ENCODE peak calls at places on chromosomes 12 and 14, in six cellular contexts. M, X, C, O, Y and J are unnamed samples.

GRCh38 chr14:38948171-38948570 is 154.9 kb downstream of the SEC23A start:
- DNase-seq in Y (peak), O (peak), M (peak), C (no peak), X (no peak), J (no peak)

GRCh38 chr12:106586535-106586802 is 3.7 kb downstream of the RFX4 start:
- DNase-seq in X (no peak), Y (no peak), M (no peak), O (no peak), C (no peak), J (no peak)

GRCh38 chr12:42588981-42589464 is 523 bp downstream of the PRICKLE1 start:
- DNase-seq in X (peak), Y (no peak), C (no peak), O (peak), M (peak), J (peak)

GRCh38 chr12:46494424-46494823 is 121.9 kb upstream of the SLC38A2 start:
- DNase-seq in X (no peak), M (peak), C (no peak), Y (no peak), O (peak), J (peak)

GRCh38 chr14:85528080-85528881 is 1.7 kb upstream of the FLRT2 start:
- DNase-seq in O (peak), Y (peak), X (no peak), C (peak), M (peak), J (peak)

GRCh38 chr14:68979021-68979721 is at the start of gene ACTN1:
- DNase-seq in X (peak), M (peak), C (peak), Y (peak), O (peak), J (peak)

GRCh38 chr14:69284170-69284569 is 24.2 kb downstream of the GALNT16 start:
- DNase-seq in Y (no peak), O (no peak), C (no peak), X (no peak), M (no peak), J (no peak)

GRCh38 chr12:28936221-28936620 is 212.9 kb upstream of the FAR2 start:
- DNase-seq in Y (peak), C (no peak), X (no peak), M (no peak), O (no peak), J (no peak)

GRCh38 chr12:55816876-55817351 is 610 bp downstream of the SARNP start:
- DNase-seq in Y (no peak), M (peak), X (no peak), C (no peak), O (peak), J (peak)

GRCh38 chr12:19912996-19913395 is 455.3 kb upstream of the PDE3A start:
- DNase-seq in X (no peak), Y (no peak), O (no peak), C (peak), M (no peak), J (no peak)

GRCh38 chr12:50390284-50390683 is 6.1 kb downstream of the FAM186A start:
- DNase-seq in O (peak), Y (no peak), M (peak), X (no peak), C (no peak), J (peak)

GRCh38 chr14:42428996-42429395 is 822.3 kb downstream of the LRFN5 start:
- DNase-seq in O (no peak), Y (no peak), M (no peak), C (no peak), X (no peak), J (no peak)

GRCh38 chr14:23099212-23099861 is 4.0 kb downstream of the C14orf119 start:
- DNase-seq in M (no peak), Y (no peak), C (no peak), O (no peak), X (no peak), J (no peak)

GRCh38 chr14:68634874-68635601 is 157.8 kb downstream of the ZFP36L1 start:
- DNase-seq in X (no peak), M (no peak), O (no peak), Y (no peak), C (no peak), J (no peak)

GRCh38 chr14:51056431-51056830 is 38.5 kb downstream of the TRIM9 start:
- DNase-seq in Y (no peak), O (no peak), M (no peak), C (no peak), X (no peak), J (no peak)

GRCh38 chr14:59221558-59221957 is 33.1 kb downstream of the DAAM1 start:
- DNase-seq in X (no peak), Y (no peak), O (no peak), M (peak), C (no peak), J (no peak)

GRCh38 chr12:52380271-52380694 is 5.2 kb downstream of the KRT84 start:
- DNase-seq in C (peak), O (peak), X (no peak), M (peak), Y (peak), J (peak)

GRCh38 chr12:89529738-89530137 is 3.9 kb upstream of the POC1B start:
- DNase-seq in M (peak), C (peak), X (peak), O (peak), Y (peak), J (peak)

GRCh38 chr12:122422769-122423257 is 344 bp upstream of the CLIP1 start:
- DNase-seq in X (peak), M (peak), Y (no peak), C (peak), O (peak), J (peak)

GRCh38 chr14:37585971-37586759 is 8.9 kb downstream of the FOXA1 start:
- DNase-seq in C (peak), Y (no peak), M (no peak), X (no peak), O (no peak), J (no peak)

GRCh38 chr14:46820291-46820690 is 168.7 kb upstream of the RPL10L start:
- DNase-seq in X (no peak), O (no peak), C (no peak), M (no peak), Y (no peak), J (no peak)

GRCh38 chr12:131372706-131373195 is 338.1 kb upstream of the SFSWAP start:
- DNase-seq in Y (no peak), M (no peak), X (no peak), C (no peak), O (no peak), J (no peak)

GRCh38 chr12:89259831-89260230 is 92.5 kb downstream of the DUSP6 start:
- DNase-seq in X (no peak), O (no peak), Y (no peak), C (no peak), M (peak), J (no peak)

GRCh38 chr12:113990548-113991223 is 24.6 kb upstream of the RBM19 start:
- DNase-seq in X (peak), M (no peak), C (peak), O (no peak), Y (peak), J (no peak)

GRCh38 chr14:22835505-22835904 is 880 bp upstream of the MMP14 start:
- DNase-seq in M (no peak), O (no peak), X (no peak), Y (no peak), C (no peak), J (no peak)

GRCh38 chr14:91575469-91576208 is 65.5 kb upstream of the PPP4R3A start:
- DNase-seq in C (no peak), Y (no peak), O (no peak), M (no peak), X (no peak), J (no peak)

GRCh38 chr12:48078901-48079300 is 27.0 kb downstream of the SENP1 start:
- DNase-seq in X (no peak), C (no peak), M (peak), O (peak), Y (no peak), J (no peak)

GRCh38 chr14:72559227-72559626 is 334.7 kb downstream of the DPF3 start:
- DNase-seq in O (no peak), C (no peak), M (peak), X (no peak), Y (no peak), J (no peak)

GRCh38 chr12:108856428-108857157 is 790 bp downstream of the SSH1 start:
- DNase-seq in X (no peak), C (no peak), M (peak), Y (no peak), O (peak), J (peak)

GRCh38 chr14:95137164-95137803 is 20.0 kb downstream of the DICER1 start:
- DNase-seq in Y (no peak), X (no peak), M (no peak), C (no peak), O (no peak), J (no peak)

GRCh38 chr14:77674931-77675330 is 32.9 kb downstream of the ALKBH1 start:
- DNase-seq in Y (no peak), O (no peak), M (no peak), X (no peak), C (peak), J (no peak)

GRCh38 chr12:95673576-95673975 is 117.0 kb downstream of the NTN4 start:
- DNase-seq in O (no peak), C (no peak), Y (no peak), M (no peak), X (no peak), J (no peak)

GRCh38 chr14:37590096-37590809 is 4.8 kb downstream of the FOXA1 start:
- DNase-seq in Y (no peak), X (no peak), C (peak), O (no peak), M (no peak), J (no peak)